ENCODE peak calls at places on chromosomes 11 and 22, in four cellular contexts. R is brain microvascular endothelial cell; L is naive thymus-derived CD4-positive, alpha-beta T cell; A is cardiac fibroblast. K is an unnamed sample.

GRCh38 chr11:2262301-2263011 is 7.9 kb downstream of the ASCL2 start:
- DNase-seq in A (no peak), R (no peak), L (no peak), K (no peak)

GRCh38 chr11:9219115-9219514 is 46.0 kb downstream of the DENND5A start:
- DNase-seq in R (no peak), L (no peak), A (peak; percentile 90), K (peak; percentile 98)

GRCh38 chr11:118398797-118399564 is 2.4 kb upstream of the ATP5MG start:
- DNase-seq in A (peak; percentile 4), R (no peak), L (peak; percentile 91), K (peak; percentile 23)

GRCh38 chr11:34775417-34775888 is 140.7 kb downstream of the APIP start:
- DNase-seq in R (no peak), A (no peak), L (no peak), K (no peak)

GRCh38 chr22:40898850-40899357 is 37.0 kb upstream of the DNAJB7 start:
- DNase-seq in L (peak; percentile 39), R (peak; percentile 43), A (peak; percentile 72), K (peak; percentile 73)

GRCh38 chr22:46352276-46352675 is 16.8 kb downstream of the TRMU start:
- DNase-seq in L (no peak), A (no peak), R (no peak), K (no peak)

GRCh38 chr22:21936151-21936778 is 16.4 kb downstream of the PPM1F start:
- DNase-seq in A (peak; percentile 18), L (no peak), R (no peak), K (no peak)

GRCh38 chr11:45918331-45918941 is 759 bp upstream of the PEX16 start:
- DNase-seq in A (peak; percentile 70), L (no peak), R (peak; percentile 62), K (peak; percentile 68)

GRCh38 chr22:24155597-24156145 is 25.6 kb upstream of the SUSD2 start:
- DNase-seq in A (peak; percentile 62), L (peak; percentile 40), R (peak; percentile 25), K (peak; percentile 68)

GRCh38 chr11:1889941-1890855 is 1.5 kb downstream of the PRR33 start:
- DNase-seq in L (peak; percentile 35), R (no peak), A (no peak), K (no peak)

GRCh38 chr11:131423715-131424114 is 53.3 kb downstream of the NTM start:
- DNase-seq in A (no peak), R (no peak), L (no peak), K (no peak)

GRCh38 chr11:114984611-114985163 is 306.4 kb downstream of the NXPE2 start:
- DNase-seq in L (no peak), R (no peak), A (no peak), K (no peak)

GRCh38 chr11:67332081-67332691 is 21.2 kb downstream of the POLD4 start:
- DNase-seq in R (no peak), A (no peak), L (no peak), K (no peak)

GRCh38 chr22:47802446-47802845 is 1040.0 kb downstream of the TBC1D22A start:
- DNase-seq in R (no peak), A (no peak), L (no peak), K (no peak)

GRCh38 chr22:46779651-46780050 is 17.2 kb downstream of the TBC1D22A start:
- DNase-seq in A (no peak), L (no peak), R (no peak), K (no peak)

GRCh38 chr22:35514366-35514765 is 26.3 kb upstream of the RASD2 start:
- DNase-seq in L (no peak), A (no peak), R (no peak), K (no peak)

GRCh38 chr11:120629407-120629806 is 117.9 kb downstream of the GRIK4 start:
- DNase-seq in A (no peak), R (no peak), L (no peak), K (no peak)

GRCh38 chr11:120627535-120628163 is 116.1 kb downstream of the GRIK4 start:
- DNase-seq in A (no peak), R (no peak), L (no peak), K (no peak)

GRCh38 chr11:120632579-120632978 is 121.0 kb downstream of the GRIK4 start:
- DNase-seq in A (no peak), R (no peak), L (no peak), K (no peak)

GRCh38 chr11:120626791-120627190 is 115.2 kb downstream of the GRIK4 start:
- DNase-seq in R (no peak), L (no peak), A (no peak), K (no peak)

GRCh38 chr11:120630100-120630499 is 118.6 kb downstream of the GRIK4 start:
- DNase-seq in R (no peak), L (no peak), A (no peak), K (no peak)
- H3K4me3 ChIP-seq in R (no peak overlapping the region), L (no peak overlapping the region), A (no peak overlapping the region), K (no peak overlapping the region)

GRCh38 chr22:37333724-37334460 is 51.6 kb downstream of the CYTH4 start:
- DNase-seq in L (no peak), R (no peak), A (no peak), K (no peak)
- H3K4me3 ChIP-seq in L (no peak overlapping the region), R (no peak overlapping the region), A (no peak overlapping the region), K (no peak overlapping the region)

DNA sequence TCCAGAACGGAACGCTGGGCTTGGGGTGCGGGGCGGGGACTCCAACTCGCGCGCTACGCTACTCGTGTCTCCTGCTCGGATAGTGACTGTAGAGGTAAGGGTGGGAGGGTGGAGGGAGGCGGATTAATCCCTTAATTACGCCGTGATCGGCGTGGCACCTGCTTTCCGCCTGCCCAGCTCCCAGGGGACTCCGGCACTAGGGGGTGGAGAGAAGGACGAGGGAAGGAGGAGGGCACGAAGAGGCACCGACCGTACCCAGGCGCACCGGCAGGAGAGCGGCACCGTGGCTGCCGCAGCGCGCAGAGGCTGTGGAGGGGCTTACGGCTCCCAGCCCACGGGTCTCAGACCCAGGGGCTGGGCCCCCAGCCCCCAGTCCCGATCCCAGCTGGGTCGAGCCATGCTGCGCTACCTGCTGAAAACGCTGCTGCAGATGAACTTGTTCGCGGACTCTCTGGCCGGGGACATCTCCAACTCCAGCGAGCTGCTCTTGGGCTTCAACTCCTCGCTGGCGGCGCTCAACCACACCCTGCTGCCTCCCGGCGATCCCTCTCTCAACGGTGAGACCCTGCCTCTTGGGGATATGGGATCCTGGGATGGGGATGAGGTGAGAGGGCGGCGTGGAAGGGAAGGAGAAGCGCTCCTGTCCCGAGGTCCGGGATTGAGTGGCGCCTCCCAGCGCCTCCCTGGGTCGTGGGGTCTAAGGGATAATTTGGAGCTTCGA is at the start of gene ROBO3:
- DNase-seq in R (no peak), A (no peak), L (no peak), K (no peak)
- H3K4me3 ChIP-seq in R (peak within 1 kb of the TSS; percentile 34), A (peak within 1 kb of the TSS; percentile 24), L (no peak within 1 kb of the TSS), K (peak within 1 kb of the TSS; percentile 36)

DNA sequence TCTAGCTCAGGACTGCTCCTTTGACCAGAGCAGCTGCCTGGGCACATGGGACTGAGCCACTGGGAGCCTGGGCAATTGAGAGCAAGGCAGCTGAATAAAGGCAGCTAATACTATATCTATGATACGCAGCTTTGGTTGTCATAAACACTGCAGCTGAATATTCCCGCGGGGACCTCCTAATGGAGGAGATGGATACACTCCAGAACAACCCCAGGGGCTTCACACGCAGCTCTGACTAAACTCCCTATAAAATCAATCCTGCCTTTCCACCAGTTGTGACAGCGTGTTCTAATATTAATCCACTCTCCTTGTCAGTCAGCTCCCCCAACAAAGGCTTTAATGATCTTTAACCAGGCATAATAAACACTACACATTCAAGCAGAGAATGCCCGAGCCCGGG is 565.4 kb downstream of the BUD13 start:
- DNase-seq in L (no peak), R (no peak), A (no peak), K (no peak)
- H3K4me3 ChIP-seq in L (no peak overlapping the region), R (no peak overlapping the region), A (no peak overlapping the region), K (no peak overlapping the region)

GRCh38 chr22:29879738-29880137 is 3.2 kb upstream of the MTMR3 start:
- DNase-seq in R (no peak), A (peak; percentile 10), L (no peak), K (no peak)

GRCh38 chr22:29885610-29886009 is 2.6 kb downstream of the MTMR3 start:
- DNase-seq in L (no peak), A (no peak), R (no peak), K (no peak)

GRCh38 chr22:29883045-29883830 is at the start of gene MTMR3:
- DNase-seq in A (peak; percentile 90), L (peak; percentile 82), R (peak; percentile 83), K (peak; percentile 91)

GRCh38 chr22:29883831-29884139 is 811 bp downstream of the MTMR3 start:
- DNase-seq in L (no peak), R (peak; percentile 7), A (peak; percentile 14), K (no peak)

DNA sequence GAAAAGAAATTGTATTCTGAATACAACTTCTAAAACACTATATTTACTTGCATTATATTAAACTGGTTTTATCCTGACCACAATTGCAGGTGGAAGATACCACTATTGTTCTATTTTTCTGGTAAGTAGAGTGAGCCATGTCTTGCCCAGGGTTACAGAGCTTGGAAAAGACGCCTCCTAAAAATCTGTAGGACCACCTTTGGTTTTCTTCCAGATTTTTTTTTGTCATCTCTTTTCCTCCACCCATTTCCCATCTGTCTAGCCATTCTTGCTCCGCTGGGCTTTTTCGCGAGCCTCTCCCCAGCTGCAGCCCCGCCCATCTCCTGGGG is 294 bp upstream of the MTMR3 start:
- DNase-seq in L (no peak), R (no peak), A (no peak), K (no peak)
- H3K4me3 ChIP-seq in L (peak overlapping the region; percentile 69), R (peak overlapping the region; percentile 26), A (peak overlapping the region; percentile 10), K (peak overlapping the region; percentile 28)

DNA sequence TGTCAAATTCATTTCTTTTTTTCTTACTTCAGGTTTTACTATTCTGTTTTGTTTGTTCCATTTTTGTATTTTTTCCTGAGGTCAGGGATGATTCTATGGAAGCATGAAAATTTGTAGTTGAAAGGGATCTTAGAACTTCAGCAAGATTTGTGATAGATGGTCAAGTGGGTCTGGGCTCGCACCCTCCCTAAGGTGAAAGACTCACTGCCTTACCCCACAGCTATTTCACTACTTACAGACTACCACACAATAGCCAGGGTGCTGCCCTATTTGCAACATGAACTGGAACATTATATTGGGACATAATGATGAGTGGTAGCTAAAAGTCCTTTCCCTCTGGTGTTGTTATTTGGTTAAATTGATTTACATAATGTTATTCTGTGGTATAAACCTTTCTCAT is 62.6 kb downstream of the MAML2 start:
- DNase-seq in A (no peak), L (no peak), R (no peak), K (no peak)
- H3K4me3 ChIP-seq in A (no peak overlapping the region), L (no peak overlapping the region), R (no peak overlapping the region), K (no peak overlapping the region)

GRCh38 chr11:77002776-77003175 is 31.4 kb upstream of the B3GNT6 start:
- DNase-seq in A (no peak), L (no peak), R (no peak), K (no peak)

GRCh38 chr11:76995177-76995576 is 39.0 kb upstream of the B3GNT6 start:
- DNase-seq in A (no peak), R (no peak), L (no peak), K (no peak)

GRCh38 chr11:77001524-77001923 is 32.7 kb upstream of the B3GNT6 start:
- DNase-seq in A (no peak), R (no peak), L (no peak), K (no peak)

GRCh38 chr11:76999597-76999996 is 34.6 kb upstream of the B3GNT6 start:
- DNase-seq in A (no peak), R (no peak), L (no peak), K (no peak)

DNA sequence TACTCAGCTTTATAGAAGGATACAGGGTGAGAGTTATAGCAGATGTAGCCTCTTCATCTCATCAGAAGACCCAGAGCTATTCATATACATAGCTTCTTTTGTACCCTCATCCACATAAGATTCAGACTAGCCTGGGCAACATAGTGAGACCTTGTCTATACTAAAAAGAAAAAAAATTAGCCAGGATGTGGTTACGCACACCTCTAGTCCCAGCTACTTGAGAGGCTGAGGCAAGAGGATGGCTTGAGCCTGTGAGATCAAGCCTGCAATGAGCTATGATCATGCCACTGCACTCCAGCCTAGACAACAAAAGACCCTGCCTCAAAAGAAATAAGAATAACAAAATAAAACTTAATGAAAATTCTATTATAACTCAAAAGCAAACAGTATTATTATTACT is 36.7 kb upstream of the B3GNT6 start:
- DNase-seq in L (no peak), A (no peak), R (no peak), K (no peak)
- H3K4me3 ChIP-seq in L (no peak overlapping the region), A (no peak overlapping the region), R (no peak overlapping the region), K (no peak overlapping the region)

K was measured in fibroblast of pulmonary artery.